ENCODE peak calls at places on chromosomes 6 and 20, in five cellular contexts. One of them, this sample, is unnamed.

GRCh38 chr6:4212588-4212987 is 77.2 kb upstream of the ECI2 start:
- DNase-seq in breast epithelium: no peak
- DNase-seq in AG04449: no peak
- DNase-seq in CD4-positive, alpha-beta T cell: no peak
- DNase-seq in adrenal gland: peak
- DNase-seq in this sample: no peak

GRCh38 chr20:24560571-24561485 is 91.4 kb downstream of the SYNDIG1 start:
- DNase-seq in breast epithelium: no peak
- DNase-seq in AG04449: no peak
- DNase-seq in CD4-positive, alpha-beta T cell: no peak
- DNase-seq in adrenal gland: no peak
- DNase-seq in this sample: no peak

GRCh38 chr20:1173698-1174097 is 11.1 kb downstream of the TMEM74B start:
- DNase-seq in breast epithelium: no peak
- DNase-seq in AG04449: no peak
- DNase-seq in CD4-positive, alpha-beta T cell: no peak
- DNase-seq in adrenal gland: no peak
- DNase-seq in this sample: no peak

GRCh38 chr6:170421921-170422320 is 115.4 kb downstream of the FAM120B start:
- DNase-seq in breast epithelium: no peak
- DNase-seq in AG04449: no peak
- DNase-seq in CD4-positive, alpha-beta T cell: no peak
- DNase-seq in adrenal gland: no peak
- DNase-seq in this sample: peak

GRCh38 chr20:41172296-41173140 is 35.2 kb downstream of the PLCG1 start:
- DNase-seq in breast epithelium: peak
- DNase-seq in AG04449: no peak
- DNase-seq in CD4-positive, alpha-beta T cell: no peak
- DNase-seq in adrenal gland: peak
- DNase-seq in this sample: no peak

GRCh38 chr6:15956205-15957106 is 172.4 kb upstream of the MYLIP start:
- DNase-seq in breast epithelium: no peak
- DNase-seq in AG04449: no peak
- DNase-seq in CD4-positive, alpha-beta T cell: no peak
- DNase-seq in adrenal gland: no peak
- DNase-seq in this sample: no peak

GRCh38 chr6:7919871-7920270 is 9.3 kb upstream of the TXNDC5 start:
- DNase-seq in breast epithelium: no peak
- DNase-seq in AG04449: no peak
- DNase-seq in CD4-positive, alpha-beta T cell: no peak
- DNase-seq in adrenal gland: no peak
- DNase-seq in this sample: peak

GRCh38 chr20:58307270-58307669 is 2.2 kb upstream of the RAB22A start:
- DNase-seq in breast epithelium: no peak
- DNase-seq in AG04449: no peak
- DNase-seq in CD4-positive, alpha-beta T cell: no peak
- DNase-seq in adrenal gland: no peak
- DNase-seq in this sample: no peak

GRCh38 chr20:56855693-56856092 is 226.6 kb downstream of the TFAP2C start:
- DNase-seq in breast epithelium: no peak
- DNase-seq in AG04449: no peak
- DNase-seq in CD4-positive, alpha-beta T cell: no peak
- DNase-seq in adrenal gland: no peak
- DNase-seq in this sample: no peak

GRCh38 chr6:6925391-6926164 is 182.2 kb upstream of the RREB1 start:
- DNase-seq in breast epithelium: no peak
- DNase-seq in AG04449: no peak
- DNase-seq in CD4-positive, alpha-beta T cell: no peak
- DNase-seq in adrenal gland: no peak
- DNase-seq in this sample: no peak

GRCh38 chr6:126631343-126631742 is 291.4 kb downstream of the CENPW start:
- DNase-seq in breast epithelium: no peak
- DNase-seq in AG04449: no peak
- DNase-seq in CD4-positive, alpha-beta T cell: no peak
- DNase-seq in adrenal gland: no peak
- DNase-seq in this sample: no peak

GRCh38 chr20:44800398-44801046 is 9.8 kb downstream of the RIMS4 start:
- DNase-seq in breast epithelium: no peak
- DNase-seq in AG04449: no peak
- DNase-seq in CD4-positive, alpha-beta T cell: no peak
- DNase-seq in adrenal gland: no peak
- DNase-seq in this sample: no peak

GRCh38 chr6:124164363-124164762 is 360.7 kb downstream of the NKAIN2 start:
- DNase-seq in breast epithelium: no peak
- DNase-seq in AG04449: no peak
- DNase-seq in CD4-positive, alpha-beta T cell: no peak
- DNase-seq in adrenal gland: no peak
- DNase-seq in this sample: no peak

GRCh38 chr6:12436224-12436623 is 146.1 kb downstream of the EDN1 start:
- DNase-seq in breast epithelium: no peak
- DNase-seq in AG04449: no peak
- DNase-seq in CD4-positive, alpha-beta T cell: no peak
- DNase-seq in adrenal gland: no peak
- DNase-seq in this sample: no peak

GRCh38 chr20:63421094-63421692 is 51.3 kb downstream of the KCNQ2 start:
- DNase-seq in breast epithelium: no peak
- DNase-seq in AG04449: no peak
- DNase-seq in CD4-positive, alpha-beta T cell: no peak
- DNase-seq in adrenal gland: no peak
- DNase-seq in this sample: no peak

GRCh38 chr6:149275621-149276020 is 41.9 kb upstream of the TAB2 start:
- DNase-seq in breast epithelium: no peak
- DNase-seq in AG04449: no peak
- DNase-seq in CD4-positive, alpha-beta T cell: no peak
- DNase-seq in adrenal gland: no peak
- DNase-seq in this sample: no peak

GRCh38 chr20:56689318-56689717 is 60.2 kb downstream of the TFAP2C start:
- DNase-seq in breast epithelium: no peak
- DNase-seq in AG04449: no peak
- DNase-seq in CD4-positive, alpha-beta T cell: no peak
- DNase-seq in adrenal gland: no peak
- DNase-seq in this sample: peak

GRCh38 chr6:69026243-69026642 is 391.2 kb downstream of the ADGRB3 start:
- DNase-seq in breast epithelium: no peak
- DNase-seq in AG04449: no peak
- DNase-seq in CD4-positive, alpha-beta T cell: no peak
- DNase-seq in adrenal gland: no peak
- DNase-seq in this sample: peak

GRCh38 chr6:48476257-48476656 is 365.3 kb upstream of the PTCHD4 start:
- DNase-seq in breast epithelium: no peak
- DNase-seq in AG04449: no peak
- DNase-seq in CD4-positive, alpha-beta T cell: no peak
- DNase-seq in adrenal gland: no peak
- DNase-seq in this sample: peak

GRCh38 chr6:154766993-154767392 is 33.8 kb downstream of the SCAF8 start:
- DNase-seq in breast epithelium: no peak
- DNase-seq in AG04449: no peak
- DNase-seq in CD4-positive, alpha-beta T cell: no peak
- DNase-seq in adrenal gland: no peak
- DNase-seq in this sample: no peak

GRCh38 chr6:133951881-133952814 is 876 bp upstream of the TBPL1 start:
- DNase-seq in breast epithelium: no peak
- DNase-seq in AG04449: no peak
- DNase-seq in CD4-positive, alpha-beta T cell: no peak
- DNase-seq in adrenal gland: peak
- DNase-seq in this sample: peak
- TF ChIP-seq CTCF in breast epithelium: peak
- TF ChIP-seq CTCF in AG04449: peak
- TF ChIP-seq CTCF in CD4-positive, alpha-beta T cell: peak
- TF ChIP-seq CTCF in adrenal gland: peak
- TF ChIP-seq CTCF in this sample: peak

GRCh38 chr6:162053084-162053483 is 674.5 kb downstream of the PRKN start:
- DNase-seq in breast epithelium: no peak
- DNase-seq in AG04449: no peak
- DNase-seq in CD4-positive, alpha-beta T cell: no peak
- DNase-seq in adrenal gland: no peak
- DNase-seq in this sample: no peak

GRCh38 chr6:162055365-162055764 is 672.2 kb downstream of the PRKN start:
- DNase-seq in breast epithelium: no peak
- DNase-seq in AG04449: no peak
- DNase-seq in CD4-positive, alpha-beta T cell: no peak
- DNase-seq in adrenal gland: no peak
- DNase-seq in this sample: no peak

GRCh38 chr6:162058281-162058875 is 669.2 kb downstream of the PRKN start:
- DNase-seq in breast epithelium: no peak
- DNase-seq in AG04449: no peak
- DNase-seq in CD4-positive, alpha-beta T cell: no peak
- DNase-seq in adrenal gland: no peak
- DNase-seq in this sample: peak

GRCh38 chr6:162056061-162056460 is 671.5 kb downstream of the PRKN start:
- DNase-seq in breast epithelium: no peak
- DNase-seq in AG04449: no peak
- DNase-seq in CD4-positive, alpha-beta T cell: no peak
- DNase-seq in adrenal gland: no peak
- DNase-seq in this sample: no peak

DNA sequence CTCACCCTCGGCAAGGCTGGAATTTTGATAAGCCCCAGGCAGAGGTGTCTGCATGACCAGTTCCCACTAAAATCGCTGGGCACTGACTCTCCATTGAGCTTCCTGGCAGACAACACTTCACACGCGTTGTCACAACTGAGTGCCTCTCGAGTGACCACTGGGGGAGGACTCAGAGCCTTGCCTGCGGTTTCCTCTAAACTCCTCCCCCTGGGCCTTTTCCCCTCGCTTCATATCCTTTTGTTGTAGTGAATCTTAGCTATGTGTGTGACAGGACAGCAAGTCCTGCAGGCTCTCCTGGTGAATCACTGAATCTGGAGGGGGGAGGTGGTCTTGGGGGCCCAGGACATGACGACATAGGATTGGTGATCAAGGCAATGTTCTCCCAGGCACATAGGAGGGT is 670.8 kb downstream of the PRKN start:
- DNase-seq in breast epithelium: no peak
- DNase-seq in AG04449: no peak
- DNase-seq in CD4-positive, alpha-beta T cell: no peak
- DNase-seq in adrenal gland: no peak
- DNase-seq in this sample: peak
- TF ChIP-seq CTCF in breast epithelium: no peak
- TF ChIP-seq CTCF in AG04449: no peak
- TF ChIP-seq CTCF in CD4-positive, alpha-beta T cell: no peak
- TF ChIP-seq CTCF in adrenal gland: no peak
- TF ChIP-seq CTCF in this sample: no peak

DNA sequence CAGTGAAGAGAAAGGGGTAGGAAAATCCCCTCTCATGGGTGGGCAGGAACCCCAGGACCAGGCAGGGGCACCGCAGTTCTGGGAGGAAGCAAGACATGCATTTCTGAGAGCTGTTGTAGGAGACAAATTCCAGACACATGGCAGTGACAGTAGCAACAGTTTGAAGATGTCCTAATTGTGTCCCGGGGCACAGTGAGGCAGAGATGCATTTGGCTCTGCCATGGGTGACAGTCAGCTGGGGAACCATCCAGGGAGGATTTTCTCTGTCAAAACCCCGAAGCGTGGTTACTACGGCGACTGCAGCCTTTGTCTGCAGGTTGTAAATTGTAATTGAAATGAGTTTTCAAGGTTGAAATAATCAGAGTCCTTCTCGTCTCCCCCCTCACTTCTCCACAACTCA is 100.2 kb downstream of the GRM4 start:
- DNase-seq in breast epithelium: no peak
- DNase-seq in AG04449: no peak
- DNase-seq in CD4-positive, alpha-beta T cell: no peak
- DNase-seq in adrenal gland: no peak
- DNase-seq in this sample: no peak
- TF ChIP-seq CTCF in breast epithelium: no peak
- TF ChIP-seq CTCF in AG04449: no peak
- TF ChIP-seq CTCF in CD4-positive, alpha-beta T cell: no peak
- TF ChIP-seq CTCF in adrenal gland: no peak
- TF ChIP-seq CTCF in this sample: no peak

GRCh38 chr6:131807644-131808459 is at the start of gene ENPP1:
- DNase-seq in breast epithelium: peak
- DNase-seq in AG04449: no peak
- DNase-seq in CD4-positive, alpha-beta T cell: peak
- DNase-seq in adrenal gland: peak
- DNase-seq in this sample: peak
- TF ChIP-seq CTCF in breast epithelium: peak
- TF ChIP-seq CTCF in AG04449: peak
- TF ChIP-seq CTCF in CD4-positive, alpha-beta T cell: no peak
- TF ChIP-seq CTCF in adrenal gland: peak
- TF ChIP-seq CTCF in this sample: peak

This sample was measured in PC-3.